ENCODE peak calls at places on chromosome 10, in four cellular contexts. V is astrocyte of the spinal cord, P is OCI-LY7, N is bronchial epithelial cell. L is an unnamed sample.
A peak's percentile ranks its signal among the peaks of the same experiment; 100 is the strongest.

GRCh38 chr10:69629897-69630650 is at the start of gene FAM241B:
- DNase-seq in V (peak; percentile 20), P (no peak), N (peak; percentile 52), L (peak; percentile 88)

GRCh38 chr10:54402576-54402975 is 398.5 kb downstream of the PCDH15 start:
- DNase-seq in V (peak; percentile 33), P (peak; percentile 4), N (peak; percentile 50), L (no peak)

GRCh38 chr10:10294801-10295515 is 722.7 kb upstream of the CELF2 start:
- DNase-seq in V (no peak), P (no peak), N (no peak), L (no peak)

GRCh38 chr10:47276071-47276470 is 23.9 kb upstream of the GDF10 start:
- DNase-seq in V (no peak), P (no peak), N (no peak), L (no peak)

GRCh38 chr10:117653170-117653515 is 110.6 kb downstream of the EMX2 start:
- DNase-seq in V (peak; percentile 94), P (no peak), N (peak; percentile 97), L (peak; percentile 80)

GRCh38 chr10:79101560-79101971 is 32.8 kb downstream of the ZMIZ1 start:
- DNase-seq in V (no peak), P (peak; percentile 57), N (no peak), L (no peak)

GRCh38 chr10:75235375-75236177 is at the start of gene COMTD1:
- DNase-seq in V (peak; percentile 89), P (peak; percentile 95), N (peak; percentile 72), L (peak; percentile 95)

GRCh38 chr10:13453896-13454295 is 74.9 kb downstream of the BEND7 start:
- DNase-seq in V (no peak), P (no peak), N (peak; percentile 28), L (peak; percentile 32)

GRCh38 chr10:43679509-43679908 is 30.8 kb upstream of the ZNF32 start:
- DNase-seq in V (no peak), P (no peak), N (peak; percentile 52), L (no peak)

GRCh38 chr10:10499839-10500238 is 517.8 kb upstream of the CELF2 start:
- DNase-seq in V (peak; percentile 78), P (no peak), N (peak; percentile 23), L (no peak)

GRCh38 chr10:131188494-131188893 is 123.0 kb downstream of the TCERG1L start:
- DNase-seq in V (no peak), P (no peak), N (no peak), L (no peak)

GRCh38 chr10:8444630-8445029 is 390.1 kb downstream of the GATA3 start:
- DNase-seq in V (no peak), P (no peak), N (no peak), L (peak; percentile 11)

GRCh38 chr10:47183726-47184084 is 116.3 kb upstream of the GDF10 start:
- DNase-seq in V (no peak), P (no peak), N (peak; percentile 90), L (no peak)

GRCh38 chr10:98344589-98345038 is 70.4 kb downstream of the PYROXD2 start:
- DNase-seq in V (peak; percentile 67), P (peak; percentile 9), N (peak; percentile 30), L (no peak)

DNA sequence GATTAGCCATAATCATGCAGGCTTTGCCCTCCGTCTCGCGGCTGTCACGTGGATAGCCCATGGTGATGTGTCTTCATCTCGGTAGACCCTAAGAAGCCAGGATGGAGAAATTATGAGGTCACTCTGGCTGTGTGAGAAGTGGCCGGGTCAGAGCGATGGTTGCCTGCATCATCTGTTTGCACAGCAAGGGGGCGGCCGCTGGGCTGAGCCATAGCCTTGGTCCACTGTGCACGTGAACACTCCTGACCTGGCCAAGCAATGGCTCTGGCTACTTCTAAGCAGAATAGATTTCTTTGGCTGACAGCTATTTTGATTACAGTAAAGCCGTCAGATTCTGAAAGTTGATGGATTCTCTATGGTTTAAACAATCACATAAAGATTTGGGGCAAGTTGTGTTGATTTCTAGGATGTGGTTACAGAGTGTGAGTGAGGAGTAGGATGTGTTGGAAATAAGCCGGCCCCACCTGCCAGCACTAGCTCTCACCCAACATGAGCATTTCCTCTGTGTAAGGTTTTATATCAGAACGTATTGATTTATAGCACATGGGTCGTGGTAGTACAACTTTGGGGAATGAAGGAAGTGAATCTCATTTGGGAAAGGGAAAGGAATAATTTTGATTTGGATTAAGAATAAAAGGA is 214.4 kb upstream of the GPR26 start:
- DNase-seq in V (no peak), P (no peak), N (no peak), L (no peak)
- TF ChIP-seq CTCF in V (no peak), P (no peak), N (no peak), L (no peak)

GRCh38 chr10:987906-988666 is at the start of gene GTPBP4:
- DNase-seq in V (peak; percentile 96), P (peak; percentile 98), N (peak; percentile 88), L (peak; percentile 97)
- TF ChIP-seq CTCF in V (no peak), P (peak; percentile 77), N (peak; percentile 39), L (peak; percentile 82)

GRCh38 chr10:124025638-124026336 is 67.6 kb downstream of the CHST15 start:
- DNase-seq in V (peak; percentile 18), P (peak; percentile 75), N (no peak), L (peak; percentile 51)
- TF ChIP-seq CTCF in V (peak; percentile 34), P (peak; percentile 74), N (no peak), L (peak; percentile 5)

GRCh38 chr10:88991161-88991899 is 732 bp downstream of the FAS start:
- DNase-seq in V (peak; percentile 82), P (peak; percentile 64), N (peak; percentile 83), L (peak; percentile 78)
- TF ChIP-seq CTCF in V (peak; percentile 9), P (peak; percentile 48), N (peak; percentile 17), L (peak; percentile 17)

DNA sequence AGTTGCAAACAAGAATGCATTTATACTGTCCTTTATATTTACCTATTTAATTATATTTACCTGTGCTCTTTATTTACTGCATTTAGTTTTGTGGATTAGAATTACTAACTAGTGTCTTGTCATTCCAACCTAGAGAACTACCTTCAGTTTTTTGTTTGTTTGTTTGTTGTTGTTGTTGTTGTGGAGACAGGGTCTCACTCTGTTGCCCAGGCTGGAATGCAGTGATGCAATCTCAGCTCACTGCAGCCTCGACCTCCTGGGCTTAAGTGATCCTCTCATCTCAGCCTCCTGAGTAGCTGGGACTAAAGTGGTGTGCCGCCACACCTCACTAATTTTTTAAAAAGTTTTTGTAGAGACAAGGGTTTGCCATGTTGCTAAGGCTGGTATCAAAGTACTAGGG is 156.4 kb upstream of the AKR1E2 start:
- DNase-seq in V (no peak), P (no peak), N (no peak), L (no peak)
- TF ChIP-seq CTCF in V (no peak), P (no peak), N (no peak), L (no peak)